ENCODE peak calls at places on chromosomes 11 and 22, in nine cellular contexts. One of them, this sample, is unnamed.

GRCh38 chr11:75100314-75100713 is 3.6 kb upstream of the OR2AT4 start:
- DNase-seq in RWPE1: peak; percentile 20
- DNase-seq in GM04504: no peak
- DNase-seq in activated CD4-positive, alpha-beta T cell treated with anti-CD3 and anti-CD28 coated beads for 36 hours: peak; percentile 71
- DNase-seq in naive thymus-derived CD4-positive, alpha-beta T cell: no peak
- DNase-seq in hippocampal formation: no peak
- DNase-seq in NCI-H748 treated with DMSO at 0.1 percent for 48 hours: no peak
- DNase-seq in effector CD4-positive, alpha-beta T cell: no peak
- DNase-seq in pulmonary artery endothelial cell: no peak
- DNase-seq in this sample: no peak

GRCh38 chr11:133955091-133955846 is 1.5 kb downstream of the IGSF9B start:
- DNase-seq in RWPE1: no peak
- DNase-seq in GM04504: no peak
- DNase-seq in activated CD4-positive, alpha-beta T cell treated with anti-CD3 and anti-CD28 coated beads for 36 hours: peak; percentile 81
- DNase-seq in naive thymus-derived CD4-positive, alpha-beta T cell: peak; percentile 58
- DNase-seq in hippocampal formation: peak; percentile 40
- DNase-seq in NCI-H748 treated with DMSO at 0.1 percent for 48 hours: no peak
- DNase-seq in effector CD4-positive, alpha-beta T cell: no peak
- DNase-seq in pulmonary artery endothelial cell: no peak
- DNase-seq in this sample: no peak

GRCh38 chr11:117425679-117426296 is 98.1 kb downstream of the CEP164 start:
- DNase-seq in RWPE1: no peak
- DNase-seq in GM04504: no peak
- DNase-seq in activated CD4-positive, alpha-beta T cell treated with anti-CD3 and anti-CD28 coated beads for 36 hours: no peak
- DNase-seq in naive thymus-derived CD4-positive, alpha-beta T cell: no peak
- DNase-seq in hippocampal formation: no peak
- DNase-seq in NCI-H748 treated with DMSO at 0.1 percent for 48 hours: no peak
- DNase-seq in effector CD4-positive, alpha-beta T cell: no peak
- DNase-seq in pulmonary artery endothelial cell: no peak
- DNase-seq in this sample: no peak

GRCh38 chr11:125317416-125317815 is 152.9 kb downstream of the PKNOX2 start:
- DNase-seq in RWPE1: no peak
- DNase-seq in GM04504: no peak
- DNase-seq in activated CD4-positive, alpha-beta T cell treated with anti-CD3 and anti-CD28 coated beads for 36 hours: no peak
- DNase-seq in naive thymus-derived CD4-positive, alpha-beta T cell: no peak
- DNase-seq in hippocampal formation: no peak
- DNase-seq in NCI-H748 treated with DMSO at 0.1 percent for 48 hours: no peak
- DNase-seq in effector CD4-positive, alpha-beta T cell: no peak
- DNase-seq in pulmonary artery endothelial cell: no peak
- DNase-seq in this sample: no peak

GRCh38 chr11:67199751-67200150 is 66.5 kb upstream of the GRK2 start:
- DNase-seq in RWPE1: no peak
- DNase-seq in GM04504: no peak
- DNase-seq in activated CD4-positive, alpha-beta T cell treated with anti-CD3 and anti-CD28 coated beads for 36 hours: no peak
- DNase-seq in naive thymus-derived CD4-positive, alpha-beta T cell: no peak
- DNase-seq in hippocampal formation: no peak
- DNase-seq in NCI-H748 treated with DMSO at 0.1 percent for 48 hours: no peak
- DNase-seq in effector CD4-positive, alpha-beta T cell: no peak
- DNase-seq in pulmonary artery endothelial cell: no peak
- DNase-seq in this sample: no peak

GRCh38 chr22:49091451-49091850 is 736.2 kb downstream of the BRD1 start:
- DNase-seq in RWPE1: no peak
- DNase-seq in GM04504: no peak
- DNase-seq in activated CD4-positive, alpha-beta T cell treated with anti-CD3 and anti-CD28 coated beads for 36 hours: no peak
- DNase-seq in naive thymus-derived CD4-positive, alpha-beta T cell: no peak
- DNase-seq in hippocampal formation: no peak
- DNase-seq in NCI-H748 treated with DMSO at 0.1 percent for 48 hours: no peak
- DNase-seq in effector CD4-positive, alpha-beta T cell: no peak
- DNase-seq in pulmonary artery endothelial cell: no peak
- DNase-seq in this sample: no peak

GRCh38 chr11:74769058-74769457 is 20.4 kb downstream of the RNF169 start:
- DNase-seq in RWPE1: no peak
- DNase-seq in GM04504: no peak
- DNase-seq in activated CD4-positive, alpha-beta T cell treated with anti-CD3 and anti-CD28 coated beads for 36 hours: no peak
- DNase-seq in naive thymus-derived CD4-positive, alpha-beta T cell: no peak
- DNase-seq in hippocampal formation: no peak
- DNase-seq in NCI-H748 treated with DMSO at 0.1 percent for 48 hours: no peak
- DNase-seq in effector CD4-positive, alpha-beta T cell: no peak
- DNase-seq in pulmonary artery endothelial cell: no peak
- DNase-seq in this sample: no peak

GRCh38 chr11:48003926-48004325 is 23.6 kb downstream of the PTPRJ start:
- DNase-seq in RWPE1: no peak
- DNase-seq in GM04504: no peak
- DNase-seq in activated CD4-positive, alpha-beta T cell treated with anti-CD3 and anti-CD28 coated beads for 36 hours: no peak
- DNase-seq in naive thymus-derived CD4-positive, alpha-beta T cell: no peak
- DNase-seq in hippocampal formation: no peak
- DNase-seq in NCI-H748 treated with DMSO at 0.1 percent for 48 hours: no peak
- DNase-seq in effector CD4-positive, alpha-beta T cell: no peak
- DNase-seq in pulmonary artery endothelial cell: no peak
- DNase-seq in this sample: no peak

GRCh38 chr11:68066742-68067141 is 27.9 kb downstream of the TCIRG1 start:
- DNase-seq in RWPE1: no peak
- DNase-seq in GM04504: no peak
- DNase-seq in activated CD4-positive, alpha-beta T cell treated with anti-CD3 and anti-CD28 coated beads for 36 hours: no peak
- DNase-seq in naive thymus-derived CD4-positive, alpha-beta T cell: no peak
- DNase-seq in hippocampal formation: no peak
- DNase-seq in NCI-H748 treated with DMSO at 0.1 percent for 48 hours: no peak
- DNase-seq in effector CD4-positive, alpha-beta T cell: no peak
- DNase-seq in pulmonary artery endothelial cell: no peak
- DNase-seq in this sample: no peak

GRCh38 chr11:69374110-69374981 is 80.4 kb downstream of the MYEOV start:
- DNase-seq in RWPE1: no peak
- DNase-seq in GM04504: no peak
- DNase-seq in activated CD4-positive, alpha-beta T cell treated with anti-CD3 and anti-CD28 coated beads for 36 hours: peak; percentile 3
- DNase-seq in naive thymus-derived CD4-positive, alpha-beta T cell: no peak
- DNase-seq in hippocampal formation: no peak
- DNase-seq in NCI-H748 treated with DMSO at 0.1 percent for 48 hours: peak; percentile 45
- DNase-seq in effector CD4-positive, alpha-beta T cell: no peak
- DNase-seq in pulmonary artery endothelial cell: no peak
- DNase-seq in this sample: no peak

GRCh38 chr22:37735054-37735453 is 38.2 kb downstream of the TRIOBP start:
- DNase-seq in RWPE1: no peak
- DNase-seq in GM04504: no peak
- DNase-seq in activated CD4-positive, alpha-beta T cell treated with anti-CD3 and anti-CD28 coated beads for 36 hours: no peak
- DNase-seq in naive thymus-derived CD4-positive, alpha-beta T cell: no peak
- DNase-seq in hippocampal formation: peak; percentile 23
- DNase-seq in NCI-H748 treated with DMSO at 0.1 percent for 48 hours: no peak
- DNase-seq in effector CD4-positive, alpha-beta T cell: no peak
- DNase-seq in pulmonary artery endothelial cell: no peak
- DNase-seq in this sample: peak; percentile 39

GRCh38 chr11:74896311-74896710 is 52.6 kb downstream of the XRRA1 start:
- DNase-seq in RWPE1: no peak
- DNase-seq in GM04504: no peak
- DNase-seq in activated CD4-positive, alpha-beta T cell treated with anti-CD3 and anti-CD28 coated beads for 36 hours: no peak
- DNase-seq in naive thymus-derived CD4-positive, alpha-beta T cell: no peak
- DNase-seq in hippocampal formation: no peak
- DNase-seq in NCI-H748 treated with DMSO at 0.1 percent for 48 hours: no peak
- DNase-seq in effector CD4-positive, alpha-beta T cell: no peak
- DNase-seq in pulmonary artery endothelial cell: no peak
- DNase-seq in this sample: no peak

GRCh38 chr22:33785283-33785991 is 134.8 kb downstream of the LARGE1 start:
- DNase-seq in RWPE1: no peak
- DNase-seq in GM04504: peak; percentile 64
- DNase-seq in activated CD4-positive, alpha-beta T cell treated with anti-CD3 and anti-CD28 coated beads for 36 hours: no peak
- DNase-seq in naive thymus-derived CD4-positive, alpha-beta T cell: no peak
- DNase-seq in hippocampal formation: no peak
- DNase-seq in NCI-H748 treated with DMSO at 0.1 percent for 48 hours: no peak
- DNase-seq in effector CD4-positive, alpha-beta T cell: no peak
- DNase-seq in pulmonary artery endothelial cell: no peak
- DNase-seq in this sample: no peak

GRCh38 chr11:8110396-8110795 is 29.4 kb downstream of the TUB start:
- DNase-seq in RWPE1: no peak
- DNase-seq in GM04504: no peak
- DNase-seq in activated CD4-positive, alpha-beta T cell treated with anti-CD3 and anti-CD28 coated beads for 36 hours: no peak
- DNase-seq in naive thymus-derived CD4-positive, alpha-beta T cell: no peak
- DNase-seq in hippocampal formation: no peak
- DNase-seq in NCI-H748 treated with DMSO at 0.1 percent for 48 hours: no peak
- DNase-seq in effector CD4-positive, alpha-beta T cell: no peak
- DNase-seq in pulmonary artery endothelial cell: no peak
- DNase-seq in this sample: no peak

GRCh38 chr11:129946256-129946655 is 50.9 kb upstream of the NFRKB start:
- DNase-seq in RWPE1: no peak
- DNase-seq in GM04504: no peak
- DNase-seq in activated CD4-positive, alpha-beta T cell treated with anti-CD3 and anti-CD28 coated beads for 36 hours: no peak
- DNase-seq in naive thymus-derived CD4-positive, alpha-beta T cell: no peak
- DNase-seq in hippocampal formation: no peak
- DNase-seq in NCI-H748 treated with DMSO at 0.1 percent for 48 hours: no peak
- DNase-seq in effector CD4-positive, alpha-beta T cell: no peak
- DNase-seq in pulmonary artery endothelial cell: no peak
- DNase-seq in this sample: no peak

GRCh38 chr22:46042786-46043185 is 65.8 kb upstream of the WNT7B start:
- DNase-seq in RWPE1: no peak
- DNase-seq in GM04504: no peak
- DNase-seq in activated CD4-positive, alpha-beta T cell treated with anti-CD3 and anti-CD28 coated beads for 36 hours: peak; percentile 2
- DNase-seq in naive thymus-derived CD4-positive, alpha-beta T cell: no peak
- DNase-seq in hippocampal formation: no peak
- DNase-seq in NCI-H748 treated with DMSO at 0.1 percent for 48 hours: no peak
- DNase-seq in effector CD4-positive, alpha-beta T cell: no peak
- DNase-seq in pulmonary artery endothelial cell: no peak
- DNase-seq in this sample: no peak

GRCh38 chr22:31578171-31578570 is 81.8 kb downstream of the SFI1 start:
- DNase-seq in RWPE1: no peak
- DNase-seq in GM04504: no peak
- DNase-seq in activated CD4-positive, alpha-beta T cell treated with anti-CD3 and anti-CD28 coated beads for 36 hours: no peak
- DNase-seq in naive thymus-derived CD4-positive, alpha-beta T cell: no peak
- DNase-seq in hippocampal formation: no peak
- DNase-seq in NCI-H748 treated with DMSO at 0.1 percent for 48 hours: no peak
- DNase-seq in effector CD4-positive, alpha-beta T cell: no peak
- DNase-seq in pulmonary artery endothelial cell: no peak
- DNase-seq in this sample: no peak

GRCh38 chr22:41417622-41418390 is 28.8 kb downstream of the TOB2 start:
- DNase-seq in RWPE1: no peak
- DNase-seq in GM04504: no peak
- DNase-seq in activated CD4-positive, alpha-beta T cell treated with anti-CD3 and anti-CD28 coated beads for 36 hours: no peak
- DNase-seq in naive thymus-derived CD4-positive, alpha-beta T cell: no peak
- DNase-seq in hippocampal formation: peak; percentile 94
- DNase-seq in NCI-H748 treated with DMSO at 0.1 percent for 48 hours: no peak
- DNase-seq in effector CD4-positive, alpha-beta T cell: no peak
- DNase-seq in pulmonary artery endothelial cell: no peak
- DNase-seq in this sample: peak; percentile 100

GRCh38 chr11:10374386-10374785 is 69.5 kb downstream of the ADM start:
- DNase-seq in RWPE1: no peak
- DNase-seq in GM04504: no peak
- DNase-seq in activated CD4-positive, alpha-beta T cell treated with anti-CD3 and anti-CD28 coated beads for 36 hours: no peak
- DNase-seq in naive thymus-derived CD4-positive, alpha-beta T cell: no peak
- DNase-seq in hippocampal formation: no peak
- DNase-seq in NCI-H748 treated with DMSO at 0.1 percent for 48 hours: no peak
- DNase-seq in effector CD4-positive, alpha-beta T cell: no peak
- DNase-seq in pulmonary artery endothelial cell: no peak
- DNase-seq in this sample: no peak

GRCh38 chr11:119175493-119176077 is 7.1 kb downstream of the NLRX1 start:
- DNase-seq in RWPE1: peak; percentile 36
- DNase-seq in GM04504: peak; percentile 15
- DNase-seq in activated CD4-positive, alpha-beta T cell treated with anti-CD3 and anti-CD28 coated beads for 36 hours: no peak
- DNase-seq in naive thymus-derived CD4-positive, alpha-beta T cell: no peak
- DNase-seq in hippocampal formation: no peak
- DNase-seq in NCI-H748 treated with DMSO at 0.1 percent for 48 hours: no peak
- DNase-seq in effector CD4-positive, alpha-beta T cell: no peak
- DNase-seq in pulmonary artery endothelial cell: no peak
- DNase-seq in this sample: no peak

GRCh38 chr22:22060200-22061084 is 77.9 kb upstream of the TOP3B start:
- DNase-seq in RWPE1: peak; percentile 41
- DNase-seq in GM04504: no peak
- DNase-seq in activated CD4-positive, alpha-beta T cell treated with anti-CD3 and anti-CD28 coated beads for 36 hours: peak; percentile 87
- DNase-seq in naive thymus-derived CD4-positive, alpha-beta T cell: no peak
- DNase-seq in hippocampal formation: no peak
- DNase-seq in NCI-H748 treated with DMSO at 0.1 percent for 48 hours: no peak
- DNase-seq in effector CD4-positive, alpha-beta T cell: peak; percentile 20
- DNase-seq in pulmonary artery endothelial cell: no peak
- DNase-seq in this sample: peak; percentile 52